ENCODE peak calls at places on chromosomes 3 and 15, in four cellular contexts. One of them, this sample, is unnamed.

GRCh38 chr15:75171408-75171807 is 30.3 kb upstream of the C15orf39 start:
- DNase-seq in nephron progenitor cell: no peak
- DNase-seq in colonic mucosa: no peak
- DNase-seq in MM.1S: no peak
- DNase-seq in this sample: no peak

GRCh38 chr15:92595506-92596337 is 59.9 kb downstream of the FAM174B start:
- DNase-seq in MM.1S: no peak
- DNase-seq in nephron progenitor cell: no peak
- DNase-seq in colonic mucosa: no peak
- DNase-seq in this sample: no peak

GRCh38 chr15:28915041-28915810 is 29.5 kb downstream of the APBA2 start:
- DNase-seq in nephron progenitor cell: no peak
- DNase-seq in colonic mucosa: no peak
- DNase-seq in MM.1S: no peak
- DNase-seq in this sample: no peak

GRCh38 chr3:94525039-94525438 is 462.2 kb downstream of the NSUN3 start:
- DNase-seq in MM.1S: no peak
- DNase-seq in nephron progenitor cell: peak
- DNase-seq in colonic mucosa: no peak
- DNase-seq in this sample: no peak

GRCh38 chr3:130792241-130792640 is 45.6 kb upstream of the PIK3R4 start:
- DNase-seq in MM.1S: no peak
- DNase-seq in colonic mucosa: no peak
- DNase-seq in nephron progenitor cell: no peak
- DNase-seq in this sample: no peak

GRCh38 chr3:32733631-32734229 is 48.7 kb downstream of the CNOT10 start:
- DNase-seq in colonic mucosa: no peak
- DNase-seq in nephron progenitor cell: no peak
- DNase-seq in MM.1S: peak
- DNase-seq in this sample: no peak

GRCh38 chr3:31204026-31204795 is 309.8 kb upstream of the GADL1 start:
- DNase-seq in MM.1S: no peak
- DNase-seq in colonic mucosa: no peak
- DNase-seq in nephron progenitor cell: no peak
- DNase-seq in this sample: no peak

GRCh38 chr3:35679409-35680080 is 40.2 kb downstream of the ARPP21 start:
- DNase-seq in colonic mucosa: no peak
- DNase-seq in MM.1S: no peak
- DNase-seq in nephron progenitor cell: no peak
- DNase-seq in this sample: no peak

GRCh38 chr3:99895706-99896441 is 78.2 kb downstream of the CMSS1 start:
- DNase-seq in nephron progenitor cell: no peak
- DNase-seq in colonic mucosa: no peak
- DNase-seq in MM.1S: no peak
- DNase-seq in this sample: no peak

GRCh38 chr15:77545058-77545457 is 87.7 kb downstream of the LINGO1 start:
- DNase-seq in nephron progenitor cell: no peak
- DNase-seq in colonic mucosa: no peak
- DNase-seq in MM.1S: no peak
- DNase-seq in this sample: no peak

GRCh38 chr15:77546870-77547269 is 85.8 kb downstream of the LINGO1 start:
- DNase-seq in nephron progenitor cell: no peak
- DNase-seq in colonic mucosa: no peak
- DNase-seq in MM.1S: no peak
- DNase-seq in this sample: no peak

GRCh38 chr15:77547801-77548607 is 84.7 kb downstream of the LINGO1 start:
- DNase-seq in nephron progenitor cell: no peak
- DNase-seq in colonic mucosa: no peak
- DNase-seq in MM.1S: no peak
- DNase-seq in this sample: peak

GRCh38 chr15:77544162-77544561 is 88.5 kb downstream of the LINGO1 start:
- DNase-seq in colonic mucosa: no peak
- DNase-seq in nephron progenitor cell: no peak
- DNase-seq in MM.1S: no peak
- DNase-seq in this sample: no peak

GRCh38 chr15:77546050-77546501 is 86.6 kb downstream of the LINGO1 start:
- DNase-seq in MM.1S: no peak
- DNase-seq in colonic mucosa: no peak
- DNase-seq in nephron progenitor cell: no peak
- DNase-seq in this sample: no peak
- TF ChIP-seq CTCF in MM.1S: no peak
- TF ChIP-seq CTCF in colonic mucosa: no peak
- TF ChIP-seq CTCF in nephron progenitor cell: no peak
- TF ChIP-seq CTCF in this sample: no peak

GRCh38 chr3:51269466-51269865 is 115.6 kb upstream of the MANF start:
- DNase-seq in nephron progenitor cell: no peak
- DNase-seq in MM.1S: no peak
- DNase-seq in colonic mucosa: no peak
- DNase-seq in this sample: no peak
- TF ChIP-seq CTCF in nephron progenitor cell: no peak
- TF ChIP-seq CTCF in MM.1S: peak
- TF ChIP-seq CTCF in colonic mucosa: no peak
- TF ChIP-seq CTCF in this sample: no peak

GRCh38 chr3:142586803-142587406 is 8.4 kb upstream of the ATR start:
- DNase-seq in colonic mucosa: peak
- DNase-seq in MM.1S: peak
- DNase-seq in nephron progenitor cell: peak
- DNase-seq in this sample: peak
- TF ChIP-seq CTCF in colonic mucosa: peak
- TF ChIP-seq CTCF in MM.1S: peak
- TF ChIP-seq CTCF in nephron progenitor cell: peak
- TF ChIP-seq CTCF in this sample: peak

DNA sequence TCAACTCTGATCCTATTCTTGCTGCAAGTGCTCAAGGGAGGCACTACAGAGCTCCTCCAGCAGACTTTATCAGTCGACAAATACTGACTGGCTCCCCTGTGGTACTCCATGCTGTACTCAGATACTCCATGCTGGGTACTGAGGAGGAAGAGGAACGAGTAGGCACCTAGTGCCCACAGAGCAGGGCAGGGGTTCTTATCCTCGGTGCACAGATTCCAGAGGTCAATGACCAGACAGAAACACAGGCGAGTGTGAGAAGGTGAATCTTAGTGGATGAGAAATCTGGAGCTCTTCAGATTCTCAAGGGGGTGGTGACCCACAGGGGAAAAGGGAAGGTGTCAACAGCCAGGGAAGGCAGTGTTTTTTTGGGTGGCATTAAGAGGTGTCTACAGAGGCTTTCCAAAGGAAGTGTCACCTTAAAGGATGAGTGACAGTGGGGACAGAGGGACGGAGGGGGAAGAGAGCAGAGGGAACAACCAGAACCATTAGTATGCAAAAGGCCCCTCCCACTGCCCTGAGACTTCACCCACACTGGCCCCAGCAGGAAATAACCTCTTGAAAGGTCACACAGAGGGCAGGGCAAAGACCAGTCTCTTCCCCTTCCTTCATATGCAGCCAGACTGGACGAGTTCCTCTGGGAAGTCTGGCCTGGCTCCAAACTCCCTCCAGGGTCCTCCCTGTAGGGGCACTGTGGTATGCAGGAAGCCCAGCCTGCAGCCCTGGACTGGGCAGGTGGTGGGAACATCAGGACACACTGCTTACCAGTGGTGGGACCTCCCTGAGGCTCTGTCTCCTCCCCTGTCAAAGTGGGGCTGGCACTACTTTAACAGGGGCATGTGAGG is 27.5 kb downstream of the CCDC12 start:
- DNase-seq in colonic mucosa: peak
- DNase-seq in MM.1S: peak
- DNase-seq in nephron progenitor cell: peak
- DNase-seq in this sample: peak
- TF ChIP-seq CTCF in colonic mucosa: no peak
- TF ChIP-seq CTCF in MM.1S: no peak
- TF ChIP-seq CTCF in nephron progenitor cell: no peak
- TF ChIP-seq CTCF in this sample: no peak

DNA sequence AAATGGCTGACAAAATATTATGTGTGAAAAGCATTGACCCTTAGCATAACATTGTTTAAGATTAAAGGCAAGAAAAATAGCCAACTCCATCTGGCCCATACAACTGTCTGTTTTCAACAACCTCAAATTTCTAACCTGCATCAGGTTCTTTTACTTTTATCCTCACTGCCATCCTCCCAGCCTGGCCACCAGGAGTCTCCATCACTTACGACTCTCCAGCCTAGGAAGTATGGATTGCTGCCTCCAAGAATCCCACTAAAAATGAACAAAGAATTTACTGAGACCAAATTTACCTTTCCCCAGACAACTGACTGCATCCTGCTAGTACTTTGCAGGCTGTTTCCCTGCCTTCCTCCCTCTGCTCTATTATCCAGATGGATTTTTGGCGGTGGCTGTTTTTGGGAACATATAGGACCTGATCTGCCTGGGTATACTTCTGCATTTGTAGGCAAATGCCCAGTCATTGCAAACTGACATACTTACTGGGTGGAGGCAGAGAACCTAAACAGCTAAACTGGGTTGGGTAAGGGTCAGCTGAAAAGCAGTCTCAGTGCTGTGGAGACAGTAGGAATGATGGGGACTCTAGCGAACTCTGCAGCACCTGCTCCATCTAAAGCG is 144.2 kb downstream of the GHSR start:
- DNase-seq in MM.1S: no peak
- DNase-seq in colonic mucosa: no peak
- DNase-seq in nephron progenitor cell: no peak
- DNase-seq in this sample: no peak
- TF ChIP-seq CTCF in MM.1S: no peak
- TF ChIP-seq CTCF in colonic mucosa: no peak
- TF ChIP-seq CTCF in nephron progenitor cell: no peak
- TF ChIP-seq CTCF in this sample: no peak

GRCh38 chr3:124699686-124700396 is 30.4 kb upstream of the UMPS start:
- DNase-seq in nephron progenitor cell: no peak
- DNase-seq in colonic mucosa: no peak
- DNase-seq in MM.1S: no peak
- DNase-seq in this sample: no peak

GRCh38 chr3:124702950-124703349 is 27.3 kb upstream of the UMPS start:
- DNase-seq in nephron progenitor cell: no peak
- DNase-seq in MM.1S: no peak
- DNase-seq in colonic mucosa: no peak
- DNase-seq in this sample: no peak

GRCh38 chr3:124699033-124699432 is 31.2 kb upstream of the UMPS start:
- DNase-seq in MM.1S: no peak
- DNase-seq in nephron progenitor cell: no peak
- DNase-seq in colonic mucosa: no peak
- DNase-seq in this sample: no peak

GRCh38 chr3:124701687-124702086 is 28.6 kb upstream of the UMPS start:
- DNase-seq in MM.1S: no peak
- DNase-seq in colonic mucosa: no peak
- DNase-seq in nephron progenitor cell: no peak
- DNase-seq in this sample: no peak

DNA sequence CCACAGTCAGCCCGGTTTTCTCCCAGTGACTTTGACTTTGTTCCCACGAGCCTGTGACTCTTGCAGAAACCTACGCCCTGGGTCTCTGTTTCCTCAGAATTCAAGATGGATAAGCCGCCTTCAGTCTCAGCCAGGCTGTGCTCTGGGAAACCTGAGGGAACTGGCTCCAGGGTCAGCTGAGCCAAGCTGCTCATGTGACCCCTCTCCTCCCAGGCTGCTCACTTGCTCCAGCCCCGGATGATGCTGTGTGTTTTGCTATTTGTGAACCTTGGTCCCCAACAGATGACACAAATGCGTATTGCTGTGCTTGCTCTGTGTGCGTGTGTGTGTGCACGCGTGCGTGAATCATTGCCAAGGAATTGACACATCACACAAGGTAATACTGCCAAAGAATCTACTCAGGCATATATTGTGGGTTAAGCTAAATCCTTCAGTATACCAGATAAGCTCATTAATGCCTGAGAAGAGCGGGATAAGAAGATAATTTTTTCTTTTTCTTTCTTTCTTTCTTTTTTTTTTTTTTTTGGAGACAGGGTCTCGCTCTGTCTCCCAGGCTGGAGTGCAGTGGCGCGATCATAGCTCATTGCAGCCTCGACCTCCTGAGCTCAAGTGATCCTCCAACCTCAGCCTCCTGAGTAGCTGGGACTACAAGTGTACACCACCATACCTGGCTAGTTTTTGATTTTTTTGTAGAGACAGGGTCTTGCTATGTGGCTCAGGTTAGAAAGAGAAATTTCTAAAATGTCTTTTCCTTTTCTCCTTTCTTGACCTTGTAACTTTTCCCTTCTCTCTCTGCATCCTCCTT is 29.2 kb upstream of the UMPS start:
- DNase-seq in nephron progenitor cell: no peak
- DNase-seq in colonic mucosa: no peak
- DNase-seq in MM.1S: no peak
- DNase-seq in this sample: no peak
- TF ChIP-seq CTCF in nephron progenitor cell: no peak
- TF ChIP-seq CTCF in colonic mucosa: no peak
- TF ChIP-seq CTCF in MM.1S: no peak
- TF ChIP-seq CTCF in this sample: no peak

GRCh38 chr3:151196441-151196840 is 6.6 kb downstream of the GPR171 start:
- DNase-seq in colonic mucosa: no peak
- DNase-seq in MM.1S: no peak
- DNase-seq in nephron progenitor cell: no peak
- DNase-seq in this sample: no peak

GRCh38 chr3:151197981-151198767 is 4.8 kb downstream of the GPR171 start:
- DNase-seq in MM.1S: no peak
- DNase-seq in nephron progenitor cell: no peak
- DNase-seq in colonic mucosa: no peak
- DNase-seq in this sample: no peak

GRCh38 chr3:151198849-151199248 is 4.2 kb downstream of the GPR171 start:
- DNase-seq in colonic mucosa: no peak
- DNase-seq in MM.1S: no peak
- DNase-seq in nephron progenitor cell: no peak
- DNase-seq in this sample: no peak

GRCh38 chr3:151195818-151196217 is 7.2 kb downstream of the GPR171 start:
- DNase-seq in colonic mucosa: no peak
- DNase-seq in MM.1S: no peak
- DNase-seq in nephron progenitor cell: no peak
- DNase-seq in this sample: no peak

GRCh38 chr3:151197228-151197627 is 5.8 kb downstream of the GPR171 start:
- DNase-seq in nephron progenitor cell: no peak
- DNase-seq in colonic mucosa: no peak
- DNase-seq in MM.1S: no peak
- DNase-seq in this sample: no peak
- TF ChIP-seq CTCF in nephron progenitor cell: no peak
- TF ChIP-seq CTCF in colonic mucosa: no peak
- TF ChIP-seq CTCF in MM.1S: no peak
- TF ChIP-seq CTCF in this sample: no peak

GRCh38 chr3:57112206-57112605 is 51.7 kb downstream of the SPATA12 start:
- DNase-seq in MM.1S: peak
- DNase-seq in colonic mucosa: no peak
- DNase-seq in nephron progenitor cell: peak
- DNase-seq in this sample: no peak
- TF ChIP-seq CTCF in MM.1S: peak
- TF ChIP-seq CTCF in colonic mucosa: no peak
- TF ChIP-seq CTCF in nephron progenitor cell: peak
- TF ChIP-seq CTCF in this sample: peak

GRCh38 chr3:149489060-149489690 is 14.7 kb downstream of the TM4SF4 start:
- DNase-seq in colonic mucosa: no peak
- DNase-seq in MM.1S: no peak
- DNase-seq in nephron progenitor cell: peak
- DNase-seq in this sample: peak
- TF ChIP-seq CTCF in colonic mucosa: peak
- TF ChIP-seq CTCF in MM.1S: peak
- TF ChIP-seq CTCF in nephron progenitor cell: peak
- TF ChIP-seq CTCF in this sample: peak

DNA sequence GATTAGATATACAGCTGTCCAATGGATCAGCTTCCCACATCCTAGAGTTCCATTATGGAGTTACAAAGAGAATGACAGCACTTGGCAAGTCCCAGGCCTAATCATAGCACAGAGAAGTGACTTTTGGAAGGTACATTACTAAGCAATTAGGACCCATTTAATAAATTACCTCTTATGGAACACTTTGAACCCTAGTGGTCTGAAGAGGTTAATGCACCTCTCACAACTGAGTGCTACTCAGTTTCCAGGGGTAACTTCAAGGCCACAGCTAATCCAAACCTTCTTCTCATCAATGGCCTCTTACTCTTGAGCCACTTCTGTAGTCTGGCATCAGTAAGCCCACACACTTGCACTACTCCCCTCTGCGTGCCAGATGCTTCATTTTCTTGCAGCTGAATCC is 34.9 kb upstream of the MEIS2 start:
- DNase-seq in MM.1S: peak
- DNase-seq in nephron progenitor cell: no peak
- DNase-seq in colonic mucosa: no peak
- DNase-seq in this sample: no peak
- TF ChIP-seq CTCF in MM.1S: peak
- TF ChIP-seq CTCF in nephron progenitor cell: peak
- TF ChIP-seq CTCF in colonic mucosa: no peak
- TF ChIP-seq CTCF in this sample: peak

This sample was measured in endothelial cell.